ENCODE peak calls at places on chromosomes 16 and 17, in eight cellular contexts. I, B, Q, M, F, E, Z and V are unnamed samples.

GRCh38 chr17:77465358-77466041 is 324.7 kb downstream of the SEC14L1 start:
- DNase-seq in I (no peak), B (peak; percentile 55), Q (no peak), M (peak; percentile 78), F (no peak), E (peak; percentile 82), Z (peak; percentile 80), V (peak; percentile 88)

GRCh38 chr17:66717680-66718079 is 117.2 kb upstream of the CACNG5 start:
- DNase-seq in I (no peak), B (no peak), Q (no peak), M (peak; percentile 30), F (no peak), E (peak; percentile 70), Z (peak; percentile 21), V (no peak)

GRCh38 chr17:34168989-34169388 is 86.1 kb upstream of the CCL2 start:
- DNase-seq in I (no peak), B (no peak), Q (no peak), M (no peak), F (no peak), E (no peak), Z (no peak), V (no peak)

GRCh38 chr16:87653234-87653633 is 50.9 kb downstream of the JPH3 start:
- DNase-seq in I (no peak), B (no peak), Q (no peak), M (no peak), F (no peak), E (no peak), Z (no peak), V (no peak)

GRCh38 chr16:68190745-68191510 is 45.0 kb downstream of the ESRP2 start:
- DNase-seq in I (no peak), B (no peak), Q (no peak), M (no peak), F (no peak), E (no peak), Z (no peak), V (no peak)

GRCh38 chr17:6241381-6241780 is 171.2 kb downstream of the WSCD1 start:
- DNase-seq in I (no peak), B (no peak), Q (no peak), M (peak; percentile 13), F (no peak), E (no peak), Z (no peak), V (no peak)

GRCh38 chr16:70689970-70690905 is 4.4 kb upstream of the MTSS2 start:
- DNase-seq in I (peak; percentile 47), B (no peak), Q (no peak), M (no peak), F (no peak), E (no peak), Z (peak; percentile 65), V (peak; percentile 70)

GRCh38 chr16:76943936-76944335 is 247.1 kb upstream of the MON1B start:
- DNase-seq in I (no peak), B (no peak), Q (no peak), M (no peak), F (no peak), E (no peak), Z (no peak), V (no peak)

GRCh38 chr16:24178496-24178895 is 77.6 kb upstream of the CACNG3 start:
- DNase-seq in I (no peak), B (no peak), Q (no peak), M (no peak), F (no peak), E (no peak), Z (no peak), V (no peak)

GRCh38 chr16:84390131-84390785 is 21.9 kb downstream of the ATP2C2 start:
- DNase-seq in I (no peak), B (no peak), Q (no peak), M (no peak), F (peak; percentile 24), E (peak; percentile 52), Z (no peak), V (peak; percentile 54)

GRCh38 chr17:17053446-17054379 is 11.5 kb downstream of the MPRIP start:
- DNase-seq in I (no peak), B (no peak), Q (no peak), M (no peak), F (peak; percentile 35), E (peak; percentile 45), Z (no peak), V (no peak)

GRCh38 chr16:10122546-10122945 is 59.7 kb downstream of the GRIN2A start:
- DNase-seq in I (no peak), B (no peak), Q (no peak), M (no peak), F (no peak), E (no peak), Z (no peak), V (no peak)

GRCh38 chr16:86424413-86424812 is 85.9 kb upstream of the FOXF1 start:
- DNase-seq in I (no peak), B (no peak), Q (no peak), M (no peak), F (no peak), E (no peak), Z (peak; percentile 25), V (no peak)

GRCh38 chr17:57305918-57306317 is 49.6 kb downstream of the MSI2 start:
- DNase-seq in I (no peak), B (no peak), Q (no peak), M (no peak), F (no peak), E (no peak), Z (no peak), V (no peak)

GRCh38 chr17:41970901-41971331 is 4.3 kb downstream of the CNP start:
- DNase-seq in I (no peak), B (peak; percentile 33), Q (no peak), M (no peak), F (no peak), E (no peak), Z (no peak), V (peak; percentile 19)

GRCh38 chr16:70700101-70701020 is 14.5 kb upstream of the MTSS2 start:
- DNase-seq in I (no peak), B (no peak), Q (no peak), M (no peak), F (no peak), E (no peak), Z (no peak), V (no peak)

GRCh38 chr17:49489348-49489747 is 5.7 kb upstream of the NGFR start:
- DNase-seq in I (no peak), B (no peak), Q (no peak), M (no peak), F (no peak), E (no peak), Z (no peak), V (no peak)

GRCh38 chr16:86495357-86495701 is 15.0 kb upstream of the FOXF1 start:
- DNase-seq in I (no peak), B (no peak), Q (no peak), M (no peak), F (no peak), E (no peak), Z (no peak), V (no peak)

GRCh38 chr17:63156986-63157385 is 191.0 kb downstream of the TANC2 start:
- DNase-seq in I (no peak), B (no peak), Q (no peak), M (no peak), F (no peak), E (no peak), Z (no peak), V (no peak)

GRCh38 chr16:65521685-65522338 is 399.9 kb upstream of the CDH11 start:
- DNase-seq in I (no peak), B (no peak), Q (no peak), M (no peak), F (no peak), E (no peak), Z (no peak), V (no peak)

GRCh38 chr16:53999841-54000240 is 286.7 kb downstream of the IRX3 start:
- DNase-seq in I (no peak), B (no peak), Q (no peak), M (no peak), F (no peak), E (no peak), Z (no peak), V (no peak)

GRCh38 chr16:11972128-11972527 is 4.4 kb upstream of the SNX29 start:
- DNase-seq in I (no peak), B (no peak), Q (no peak), M (no peak), F (no peak), E (no peak), Z (no peak), V (peak; percentile 18)

GRCh38 chr17:81020443-81020766 is 14.5 kb upstream of the BAIAP2 start:
- DNase-seq in I (no peak), B (no peak), Q (no peak), M (no peak), F (no peak), E (no peak), Z (no peak), V (peak; percentile 54)

GRCh38 chr17:61325382-61326073 is 74.1 kb upstream of the TBX2 start:
- DNase-seq in I (no peak), B (no peak), Q (no peak), M (no peak), F (no peak), E (no peak), Z (no peak), V (no peak)

GRCh38 chr17:27760069-27760885 is 40.1 kb downstream of the NOS2 start:
- DNase-seq in I (peak; percentile 73), B (peak; percentile 38), Q (no peak), M (peak; percentile 67), F (peak; percentile 93), E (peak; percentile 86), Z (peak; percentile 69), V (peak; percentile 78)

GRCh38 chr16:84507011-84507982 is 2.8 kb upstream of the MEAK7 start:
- DNase-seq in I (peak; percentile 29), B (no peak), Q (no peak), M (no peak), F (peak; percentile 56), E (peak; percentile 62), Z (peak; percentile 35), V (no peak)

GRCh38 chr17:2202302-2202995 is 101.1 kb downstream of the SMG6 start:
- DNase-seq in I (no peak), B (no peak), Q (no peak), M (peak; percentile 44), F (no peak), E (no peak), Z (no peak), V (no peak)

GRCh38 chr16:66946974-66947301 is 11.6 kb downstream of the CES2 start:
- DNase-seq in I (no peak), B (no peak), Q (no peak), M (no peak), F (no peak), E (no peak), Z (no peak), V (no peak)
- H3K9me3 ChIP-seq in I (no peaks in the 10 kb centered on the region), B (no peaks in the 10 kb centered on the region), Q (peaks cover 4% of the 10 kb centered on the region), M (no peaks in the 10 kb centered on the region), F (no peaks in the 10 kb centered on the region), E (no peaks in the 10 kb centered on the region), Z (no peaks in the 10 kb centered on the region), V (no peaks in the 10 kb centered on the region)

GRCh38 chr17:82949984-82950383 is 110.2 kb upstream of the ZNF750 start:
- DNase-seq in I (peak; percentile 3), B (no peak), Q (no peak), M (no peak), F (peak; percentile 31), E (peak; percentile 29), Z (no peak), V (peak; percentile 36)
- H3K9me3 ChIP-seq in I (peaks cover 4% of the 10 kb centered on the region), B (no peaks in the 10 kb centered on the region), Q (peaks cover 46% of the 10 kb centered on the region), M (no peaks in the 10 kb centered on the region), F (no peaks in the 10 kb centered on the region), E (peaks cover 14% of the 10 kb centered on the region), Z (peaks cover 8% of the 10 kb centered on the region), V (peaks cover 7% of the 10 kb centered on the region)

GRCh38 chr16:3306078-3306477 is 781 bp downstream of the ZNF75A start:
- DNase-seq in I (no peak), B (no peak), Q (no peak), M (no peak), F (no peak), E (no peak), Z (no peak), V (no peak)
- H3K9me3 ChIP-seq in I (peaks cover 52% of the 10 kb centered on the region), B (no peaks in the 10 kb centered on the region), Q (peaks cover 73% of the 10 kb centered on the region), M (peaks cover 7% of the 10 kb centered on the region), F (peaks cover 3% of the 10 kb centered on the region), E (peaks cover 61% of the 10 kb centered on the region), Z (peaks cover 80% of the 10 kb centered on the region), V (peaks cover 12% of the 10 kb centered on the region)

GRCh38 chr17:83179378-83179777 is 100.0 kb downstream of the METRNL start:
- DNase-seq in I (peak; percentile 36), B (peak; percentile 87), Q (no peak), M (peak; percentile 54), F (no peak), E (no peak), Z (no peak), V (no peak)
- H3K9me3 ChIP-seq in I (no peaks in the 10 kb centered on the region), B (no peaks in the 10 kb centered on the region), Q (no peaks in the 10 kb centered on the region), M (no peaks in the 10 kb centered on the region), F (no peaks in the 10 kb centered on the region), E (no peaks in the 10 kb centered on the region), Z (no peaks in the 10 kb centered on the region), V (no peaks in the 10 kb centered on the region)